ENCODE peak calls at places on chromosome 14, in eight cellular contexts. E is lower leg skin, V is erythroblast, B is NB4, Z is HepG2, O is IMR-90, W is stomach, S is heart left ventricle. U is an unnamed sample.

GRCh38 chr14:53355581-53356112 is 202.5 kb upstream of the DDHD1 start:
- DNase-seq in E (no peak), V (no peak), B (peak), Z (no peak), O (peak), W (no peak), S (no peak), U (no peak)

GRCh38 chr14:89926709-89927108 is 27.8 kb downstream of the EFCAB11 start:
- DNase-seq in E (no peak), V (no peak), B (no peak), Z (peak), O (peak), W (no peak), S (no peak), U (no peak)

GRCh38 chr14:97411938-97412612 is 614.9 kb downstream of the VRK1 start:
- DNase-seq in E (peak), V (no peak), B (no peak), Z (no peak), O (no peak), W (no peak), S (no peak), U (no peak)

GRCh38 chr14:96090441-96091148 is 51.4 kb downstream of the C14orf132 start:
- DNase-seq in E (peak), V (no peak), B (no peak), Z (no peak), O (peak), W (no peak), S (peak), U (no peak)

GRCh38 chr14:101595349-101595748 is 34.1 kb downstream of the DIO3 start:
- DNase-seq in E (peak), V (no peak), B (no peak), Z (no peak), O (no peak), W (no peak), S (no peak), U (no peak)

GRCh38 chr14:77151245-77151644 is 9.7 kb upstream of the ZDHHC22 start:
- DNase-seq in E (no peak), V (peak), B (peak), Z (no peak), O (no peak), W (no peak), S (no peak), U (no peak)

GRCh38 chr14:45400509-45400908 is 147.5 kb upstream of the MIS18BP1 start:
- DNase-seq in E (no peak), V (no peak), B (no peak), Z (no peak), O (no peak), W (no peak), S (no peak), U (no peak)

GRCh38 chr14:80485764-80486163 is 274.5 kb upstream of the DIO2 start:
- DNase-seq in E (no peak), V (no peak), B (no peak), Z (no peak), O (peak), W (no peak), S (no peak), U (no peak)

GRCh38 chr14:61812347-61813100 is 50.3 kb downstream of the SNAPC1 start:
- DNase-seq in E (no peak), V (peak), B (no peak), Z (no peak), O (no peak), W (no peak), S (no peak), U (peak)

GRCh38 chr14:94473666-94474410 is 2.2 kb downstream of the SERPINA9 start:
- DNase-seq in E (peak), V (no peak), B (peak), Z (no peak), O (no peak), W (no peak), S (no peak), U (peak)

GRCh38 chr14:31886161-31886835 is 190.8 kb upstream of the ARHGAP5 start:
- DNase-seq in E (no peak), V (no peak), B (no peak), Z (no peak), O (no peak), W (no peak), S (no peak), U (no peak)

GRCh38 chr14:96085369-96085768 is 46.2 kb downstream of the C14orf132 start:
- DNase-seq in E (no peak), V (no peak), B (no peak), Z (no peak), O (no peak), W (no peak), S (no peak), U (no peak)

GRCh38 chr14:98957211-98958047 is 314.6 kb downstream of the BCL11B start:
- DNase-seq in E (peak), V (no peak), B (peak), Z (no peak), O (no peak), W (peak), S (no peak), U (no peak)

GRCh38 chr14:23054000-23054811 is 3.1 kb downstream of the CDH24 start:
- DNase-seq in E (peak), V (no peak), B (peak), Z (no peak), O (no peak), W (no peak), S (no peak), U (no peak)
- TF ChIP-seq POLR2A in E (no peak), V (no peak), B (no peak), Z (no peak), O (no peak), W (no peak), S (no peak), U (no peak)

GRCh38 chr14:22650046-22650739 is 6.0 kb upstream of the OR6J1 start:
- DNase-seq in E (no peak), V (no peak), B (no peak), Z (no peak), O (no peak), W (no peak), S (no peak), U (no peak)

GRCh38 chr14:22653012-22653621 is 9.0 kb upstream of the OR6J1 start:
- DNase-seq in E (no peak), V (peak), B (peak), Z (peak), O (peak), W (peak), S (no peak), U (peak)

GRCh38 chr14:22651586-22651985 is 7.4 kb upstream of the OR6J1 start:
- DNase-seq in E (no peak), V (no peak), B (no peak), Z (no peak), O (no peak), W (no peak), S (no peak), U (no peak)

GRCh38 chr14:22648506-22648905 is 4.4 kb upstream of the OR6J1 start:
- DNase-seq in E (no peak), V (no peak), B (no peak), Z (no peak), O (no peak), W (no peak), S (no peak), U (no peak)

GRCh38 chr14:22650960-22651521 is 6.9 kb upstream of the OR6J1 start:
- DNase-seq in E (no peak), V (peak), B (peak), Z (no peak), O (no peak), W (no peak), S (no peak), U (no peak)
- TF ChIP-seq POLR2A in E (no peak), V (peak), B (peak), Z (peak), O (no peak), W (no peak), S (no peak), U (no peak)

GRCh38 chr14:69879175-69880047 is at the start of gene SMOC1:
- DNase-seq in E (no peak), V (no peak), B (no peak), Z (peak), O (peak), W (peak), S (no peak), U (peak)
- TF ChIP-seq POLR2A in E (no peak), V (no peak), B (no peak), Z (peak), O (peak), W (no peak), S (no peak), U (peak)

DNA sequence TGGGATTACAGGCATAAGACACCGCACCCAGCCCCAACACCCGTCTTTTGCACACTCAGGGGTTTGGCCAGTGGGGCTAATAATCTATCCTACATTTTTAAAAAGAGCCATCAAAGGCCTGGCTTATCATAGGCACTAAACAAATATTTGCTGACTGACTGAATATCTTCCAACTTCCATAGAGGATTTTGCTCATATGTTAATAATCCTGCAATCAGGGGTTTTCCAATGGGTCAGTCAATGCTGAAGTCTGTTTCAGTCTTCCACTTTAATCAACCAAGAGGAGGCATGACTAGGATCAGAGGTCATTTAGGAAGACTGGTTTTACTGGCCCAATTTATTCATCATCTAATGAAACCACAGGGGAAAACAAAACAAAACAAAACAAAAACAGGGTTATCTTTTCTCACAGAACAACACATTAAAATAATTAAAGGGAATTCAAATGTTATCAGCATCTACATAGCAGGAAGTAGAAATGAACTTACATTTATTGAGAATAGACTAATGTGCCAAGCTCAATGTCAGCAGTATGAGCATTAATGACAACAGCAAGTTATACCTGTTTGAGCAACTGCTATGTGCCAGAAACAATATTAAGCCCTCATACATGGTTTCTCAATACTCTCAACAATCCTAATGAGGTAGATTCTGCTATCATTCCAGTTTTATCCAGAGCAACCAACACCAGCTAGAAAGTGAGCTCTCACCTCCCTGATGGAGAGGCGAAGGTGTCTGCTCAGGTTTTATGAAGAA is 372.2 kb downstream of the EGLN3 start:
- DNase-seq in E (no peak), V (no peak), B (no peak), Z (no peak), O (no peak), W (no peak), S (no peak), U (no peak)
- TF ChIP-seq POLR2A in E (no peak), V (no peak), B (no peak), Z (no peak), O (no peak), W (no peak), S (no peak), U (no peak)

GRCh38 chr14:66939409-66939808 is 249.8 kb upstream of the GARIN2 start:
- DNase-seq in E (no peak), V (no peak), B (no peak), Z (no peak), O (no peak), W (no peak), S (no peak), U (no peak)

DNA sequence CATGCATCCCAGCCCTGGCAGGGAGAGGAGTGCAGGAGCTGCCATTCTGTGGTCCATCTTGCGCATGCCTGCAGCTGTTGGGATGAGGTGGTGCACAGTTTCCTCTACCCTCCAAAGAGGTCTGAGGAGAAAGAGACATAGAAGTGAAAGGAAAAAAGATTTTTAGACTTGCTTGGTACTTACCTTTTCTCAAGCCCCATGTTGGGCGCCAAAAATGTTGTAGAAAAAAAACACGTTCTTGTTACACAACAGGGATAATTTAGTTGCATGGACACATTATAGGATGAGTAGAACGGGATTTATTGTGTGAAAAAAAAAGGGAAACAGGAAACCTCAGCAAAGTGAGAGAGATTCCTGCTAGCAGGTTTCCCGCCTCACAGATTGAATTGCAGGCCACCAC is 244.4 kb upstream of the GARIN2 start:
- DNase-seq in E (no peak), V (peak), B (peak), Z (peak), O (peak), W (no peak), S (no peak), U (no peak)
- TF ChIP-seq POLR2A in E (no peak), V (no peak), B (no peak), Z (no peak), O (no peak), W (no peak), S (no peak), U (no peak)

DNA sequence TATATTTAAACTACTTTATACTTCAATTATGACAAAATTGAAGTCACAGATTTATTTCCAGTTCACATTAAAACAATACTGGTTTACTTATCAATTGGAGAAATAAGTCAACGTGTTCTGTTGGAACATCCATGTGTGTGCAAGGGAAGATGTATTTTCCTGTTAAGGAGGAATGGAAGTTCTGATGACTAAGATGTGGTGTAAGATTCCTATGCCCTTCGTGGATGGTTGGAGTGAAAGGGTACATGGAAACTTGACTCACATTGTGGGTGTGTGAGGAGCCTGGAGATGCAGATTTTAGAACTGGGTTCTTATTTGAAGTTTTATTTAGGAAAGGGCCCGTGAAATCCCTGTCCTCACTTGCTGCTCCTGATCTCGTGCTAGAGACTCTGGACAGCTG is 95.3 kb downstream of the CATSPERB start:
- DNase-seq in E (no peak), V (no peak), B (no peak), Z (no peak), O (no peak), W (no peak), S (no peak), U (no peak)
- TF ChIP-seq POLR2A in E (no peak), V (no peak), B (no peak), Z (no peak), O (no peak), W (no peak), S (no peak), U (no peak)

DNA sequence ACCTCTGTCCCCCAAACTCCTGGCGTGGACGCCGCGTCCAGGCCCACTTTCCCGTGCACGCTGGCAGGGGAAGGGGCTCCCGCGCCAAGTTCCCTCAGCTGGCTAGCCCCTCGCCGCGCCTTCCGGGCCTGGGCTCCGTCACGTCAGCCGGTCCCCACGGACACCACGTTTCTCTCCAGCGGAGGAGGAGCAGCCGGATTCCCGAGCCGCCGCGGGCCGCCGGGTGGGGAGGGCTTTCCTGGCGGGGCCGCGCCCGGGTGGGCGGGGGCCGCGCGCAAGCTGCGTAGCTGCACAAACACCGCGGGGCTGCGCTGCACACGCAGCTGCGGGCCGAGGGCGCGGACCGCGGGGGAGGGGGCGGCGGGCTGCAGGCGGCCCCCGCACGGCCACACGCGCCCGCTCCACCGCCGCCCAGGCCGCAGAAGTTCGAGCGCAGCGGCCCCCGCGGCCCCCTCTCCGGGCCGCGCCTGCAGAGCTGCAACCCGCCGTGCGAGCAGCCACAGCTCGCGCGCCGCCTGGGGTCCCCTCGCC is 45.1 kb upstream of the PNMA1 start:
- DNase-seq in E (peak), V (peak), B (peak), Z (no peak), O (peak), W (peak), S (peak), U (peak)
- TF ChIP-seq POLR2A in E (no peak), V (no peak), B (peak), Z (no peak), O (no peak), W (no peak), S (no peak), U (no peak)

DNA sequence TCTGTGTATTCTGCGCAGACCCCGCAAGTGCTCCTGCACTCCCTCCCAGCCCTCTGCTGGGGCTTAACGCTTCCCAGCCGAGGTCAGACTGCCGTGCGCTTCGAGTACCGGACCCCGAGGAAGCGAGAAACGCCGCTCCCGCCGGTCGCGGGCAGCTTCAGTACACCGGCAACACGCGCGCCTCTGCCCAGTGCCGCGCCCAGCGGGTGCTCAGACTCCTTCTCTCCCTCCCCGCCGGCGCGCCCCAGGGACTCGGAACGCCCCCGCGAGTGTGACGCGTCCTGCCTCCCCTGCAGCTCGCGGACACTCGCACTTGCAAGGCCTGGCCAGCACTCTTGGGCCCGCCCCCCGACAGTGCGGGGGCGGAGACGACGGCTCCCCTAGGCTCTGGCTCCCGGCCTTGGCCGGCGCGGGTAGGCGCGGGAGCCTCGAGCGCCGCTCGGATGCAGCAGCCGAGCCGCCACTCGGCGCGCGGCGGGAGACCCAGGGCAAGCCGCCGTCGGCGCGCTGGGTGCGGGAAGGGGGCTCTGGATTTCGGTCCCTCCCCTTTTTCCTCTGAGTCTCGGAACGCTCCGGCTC is at the start of gene PTGER2:
- DNase-seq in E (peak), V (peak), B (peak), Z (no peak), O (peak), W (peak), S (peak), U (peak)
- TF ChIP-seq POLR2A in E (no peak), V (no peak), B (no peak), Z (no peak), O (peak), W (no peak), S (no peak), U (peak)

DNA sequence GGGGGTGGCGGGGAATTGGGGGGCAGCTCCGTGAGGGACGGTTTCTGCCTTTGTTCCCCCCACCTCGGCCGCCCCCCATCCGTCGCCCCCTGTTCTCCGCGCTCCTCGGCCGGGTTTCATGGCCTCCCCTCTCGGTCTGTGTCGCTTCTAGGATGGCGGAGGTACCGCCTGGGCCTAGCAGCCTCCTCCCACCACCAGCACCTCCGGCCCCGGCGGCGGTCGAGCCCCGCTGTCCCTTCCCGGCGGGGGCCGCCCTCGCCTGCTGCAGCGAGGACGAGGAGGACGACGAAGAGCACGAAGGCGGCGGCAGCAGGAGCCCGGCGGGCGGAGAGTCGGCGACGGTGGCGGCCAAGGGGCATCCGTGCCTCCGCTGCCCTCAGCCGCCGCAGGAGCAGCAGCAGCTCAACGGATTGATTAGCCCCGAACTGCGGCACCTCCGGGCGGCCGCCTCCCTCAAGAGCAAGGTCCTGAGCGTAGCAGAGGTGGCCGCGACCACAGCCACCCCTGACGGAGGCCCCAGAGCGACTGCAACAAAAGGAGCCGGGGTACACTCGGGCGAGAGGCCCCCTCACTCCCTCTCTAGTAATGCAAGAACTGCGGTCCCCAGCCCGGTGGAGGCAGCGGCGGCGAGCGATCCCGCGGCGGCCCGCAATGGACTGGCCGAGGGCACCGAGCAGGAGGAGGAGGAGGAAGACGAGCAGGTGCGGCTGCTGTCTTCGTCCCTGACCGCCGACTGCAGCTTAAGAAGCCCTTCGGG is 598 bp downstream of the NAA30 start:
- DNase-seq in E (peak), V (peak), B (peak), Z (no peak), O (peak), W (peak), S (peak), U (peak)
- TF ChIP-seq POLR2A in E (no peak), V (no peak), B (no peak), Z (no peak), O (no peak), W (no peak), S (no peak), U (no peak)

GRCh38 chr14:55354500-55354899 is 57.1 kb downstream of the ATG14 start:
- DNase-seq in E (no peak), V (peak), B (peak), Z (peak), O (peak), W (peak), S (no peak), U (no peak)

GRCh38 chr14:55353686-55354467 is 57.8 kb downstream of the ATG14 start:
- DNase-seq in E (no peak), V (no peak), B (no peak), Z (no peak), O (no peak), W (no peak), S (no peak), U (no peak)

GRCh38 chr14:55356913-55357312 is 54.7 kb downstream of the ATG14 start:
- DNase-seq in E (no peak), V (no peak), B (peak), Z (peak), O (no peak), W (no peak), S (no peak), U (no peak)

GRCh38 chr14:55359307-55359706 is 52.3 kb downstream of the ATG14 start:
- DNase-seq in E (no peak), V (no peak), B (no peak), Z (no peak), O (peak), W (no peak), S (no peak), U (no peak)

DNA sequence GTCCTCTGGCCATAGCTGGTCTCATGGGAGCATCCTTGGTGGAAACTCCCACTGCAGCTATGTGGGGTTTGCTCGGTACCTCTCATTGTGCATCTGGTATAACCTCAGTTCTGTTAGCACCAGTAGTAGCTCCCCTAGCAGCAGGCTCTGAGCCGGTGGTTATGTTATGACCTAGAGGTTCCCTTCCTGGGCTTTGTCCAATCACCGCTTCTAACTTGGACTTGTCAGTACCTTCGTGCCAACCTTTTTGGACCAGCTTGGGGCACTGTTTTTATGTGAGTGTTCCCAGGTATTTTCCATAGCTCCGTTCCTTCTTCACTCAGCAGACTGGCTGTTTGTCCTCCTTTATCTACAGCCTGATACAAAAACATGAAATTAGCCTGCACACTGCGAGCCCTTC is 55.7 kb downstream of the ATG14 start:
- DNase-seq in E (no peak), V (no peak), B (no peak), Z (no peak), O (no peak), W (no peak), S (no peak), U (no peak)
- TF ChIP-seq POLR2A in E (no peak), V (no peak), B (no peak), Z (no peak), O (no peak), W (no peak), S (no peak), U (no peak)

U was measured in right lobe of liver.